ENCODE peak calls at places on chromosome 10, in seven cellular contexts. One of them, this sample, is unnamed.

GRCh38 chr10:102153093-102153620 is 968 bp downstream of the NOLC1 start:
- DNase-seq in COLO829: no peak
- DNase-seq in cardiac fibroblast: peak
- DNase-seq in GM23248: peak
- DNase-seq in right atrium auricular region: no peak
- DNase-seq in HEK293T: no peak
- DNase-seq in AG08396: no peak
- DNase-seq in this sample: no peak

GRCh38 chr10:125083576-125083920 is 76.8 kb downstream of the CTBP2 start:
- DNase-seq in GM23248: peak
- DNase-seq in AG08396: peak
- DNase-seq in right atrium auricular region: no peak
- DNase-seq in COLO829: no peak
- DNase-seq in cardiac fibroblast: peak
- DNase-seq in HEK293T: no peak
- DNase-seq in this sample: no peak

GRCh38 chr10:35195361-35196306 is 69.0 kb downstream of the CREM start:
- DNase-seq in GM23248: peak
- DNase-seq in right atrium auricular region: peak
- DNase-seq in cardiac fibroblast: peak
- DNase-seq in AG08396: peak
- DNase-seq in HEK293T: peak
- DNase-seq in COLO829: peak
- DNase-seq in this sample: peak

GRCh38 chr10:5968037-5968680 is 9.2 kb downstream of the IL15RA start:
- DNase-seq in COLO829: no peak
- DNase-seq in AG08396: no peak
- DNase-seq in cardiac fibroblast: no peak
- DNase-seq in GM23248: no peak
- DNase-seq in right atrium auricular region: peak
- DNase-seq in HEK293T: no peak
- DNase-seq in this sample: no peak

GRCh38 chr10:18044976-18045720 is 93.4 kb downstream of the SLC39A12 start:
- DNase-seq in right atrium auricular region: no peak
- DNase-seq in GM23248: peak
- DNase-seq in HEK293T: no peak
- DNase-seq in AG08396: peak
- DNase-seq in cardiac fibroblast: peak
- DNase-seq in COLO829: no peak
- DNase-seq in this sample: no peak

GRCh38 chr10:49361178-49361554 is 34.7 kb downstream of the DRGX start:
- DNase-seq in cardiac fibroblast: no peak
- DNase-seq in AG08396: no peak
- DNase-seq in GM23248: no peak
- DNase-seq in COLO829: no peak
- DNase-seq in right atrium auricular region: no peak
- DNase-seq in HEK293T: no peak
- DNase-seq in this sample: no peak

GRCh38 chr10:118722694-118723093 is 32.1 kb downstream of the CACUL1 start:
- DNase-seq in AG08396: no peak
- DNase-seq in cardiac fibroblast: no peak
- DNase-seq in right atrium auricular region: no peak
- DNase-seq in HEK293T: no peak
- DNase-seq in COLO829: no peak
- DNase-seq in GM23248: no peak
- DNase-seq in this sample: no peak

GRCh38 chr10:11197854-11198253 is 180.2 kb downstream of the CELF2 start:
- DNase-seq in GM23248: no peak
- DNase-seq in COLO829: no peak
- DNase-seq in right atrium auricular region: no peak
- DNase-seq in HEK293T: no peak
- DNase-seq in cardiac fibroblast: no peak
- DNase-seq in AG08396: no peak
- DNase-seq in this sample: peak

GRCh38 chr10:22849077-22849810 is 78.6 kb upstream of the ARMC3 start:
- DNase-seq in COLO829: peak
- DNase-seq in HEK293T: no peak
- DNase-seq in right atrium auricular region: peak
- DNase-seq in cardiac fibroblast: peak
- DNase-seq in GM23248: peak
- DNase-seq in AG08396: peak
- DNase-seq in this sample: no peak

GRCh38 chr10:133405272-133405671 is 11.3 kb downstream of the MTG1 start:
- DNase-seq in cardiac fibroblast: no peak
- DNase-seq in GM23248: peak
- DNase-seq in AG08396: peak
- DNase-seq in HEK293T: no peak
- DNase-seq in COLO829: no peak
- DNase-seq in right atrium auricular region: no peak
- DNase-seq in this sample: no peak

GRCh38 chr10:81848514-81848913 is 26.5 kb upstream of the NRG3 start:
- DNase-seq in HEK293T: no peak
- DNase-seq in cardiac fibroblast: no peak
- DNase-seq in COLO829: no peak
- DNase-seq in AG08396: no peak
- DNase-seq in right atrium auricular region: no peak
- DNase-seq in GM23248: no peak
- DNase-seq in this sample: peak

GRCh38 chr10:111360260-111360925 is 283.6 kb downstream of the ADRA2A start:
- DNase-seq in AG08396: no peak
- DNase-seq in COLO829: peak
- DNase-seq in right atrium auricular region: no peak
- DNase-seq in HEK293T: peak
- DNase-seq in GM23248: peak
- DNase-seq in cardiac fibroblast: peak
- DNase-seq in this sample: peak

GRCh38 chr10:14707441-14707840 is 67.3 kb downstream of the FAM107B start:
- DNase-seq in GM23248: no peak
- DNase-seq in right atrium auricular region: no peak
- DNase-seq in AG08396: no peak
- DNase-seq in cardiac fibroblast: no peak
- DNase-seq in HEK293T: no peak
- DNase-seq in COLO829: no peak
- DNase-seq in this sample: no peak

GRCh38 chr10:78914502-78915330 is 154.1 kb upstream of the ZMIZ1 start:
- DNase-seq in right atrium auricular region: no peak
- DNase-seq in COLO829: peak
- DNase-seq in AG08396: no peak
- DNase-seq in HEK293T: no peak
- DNase-seq in cardiac fibroblast: no peak
- DNase-seq in GM23248: peak
- DNase-seq in this sample: no peak

GRCh38 chr10:80459047-80459865 is 5.1 kb downstream of the TSPAN14 start:
- DNase-seq in GM23248: peak
- DNase-seq in cardiac fibroblast: peak
- DNase-seq in HEK293T: no peak
- DNase-seq in COLO829: no peak
- DNase-seq in AG08396: peak
- DNase-seq in right atrium auricular region: peak
- DNase-seq in this sample: peak

GRCh38 chr10:50740351-50740688 is 584 bp downstream of the ASAH2B start:
- DNase-seq in right atrium auricular region: no peak
- DNase-seq in AG08396: peak
- DNase-seq in cardiac fibroblast: peak
- DNase-seq in HEK293T: no peak
- DNase-seq in GM23248: peak
- DNase-seq in COLO829: peak
- DNase-seq in this sample: no peak

GRCh38 chr10:123385508-123385907 is 231.3 kb downstream of the BUB3 start:
- DNase-seq in GM23248: no peak
- DNase-seq in HEK293T: no peak
- DNase-seq in COLO829: no peak
- DNase-seq in cardiac fibroblast: no peak
- DNase-seq in right atrium auricular region: no peak
- DNase-seq in AG08396: no peak
- DNase-seq in this sample: no peak

GRCh38 chr10:13518076-13518692 is 10.6 kb downstream of the BEND7 start:
- DNase-seq in AG08396: peak
- DNase-seq in cardiac fibroblast: peak
- DNase-seq in right atrium auricular region: no peak
- DNase-seq in GM23248: no peak
- DNase-seq in HEK293T: peak
- DNase-seq in COLO829: no peak
- DNase-seq in this sample: no peak

GRCh38 chr10:28254290-28254985 is 48.4 kb downstream of the MPP7 start:
- DNase-seq in HEK293T: peak
- DNase-seq in right atrium auricular region: no peak
- DNase-seq in GM23248: peak
- DNase-seq in COLO829: no peak
- DNase-seq in cardiac fibroblast: peak
- DNase-seq in AG08396: no peak
- DNase-seq in this sample: no peak

GRCh38 chr10:30774281-30774680 is 144.7 kb upstream of the LYZL2 start:
- DNase-seq in right atrium auricular region: no peak
- DNase-seq in GM23248: no peak
- DNase-seq in cardiac fibroblast: no peak
- DNase-seq in HEK293T: no peak
- DNase-seq in COLO829: no peak
- DNase-seq in AG08396: no peak
- DNase-seq in this sample: no peak

GRCh38 chr10:1175956-1176565 is 119.9 kb downstream of the WDR37 start:
- DNase-seq in right atrium auricular region: no peak
- DNase-seq in HEK293T: no peak
- DNase-seq in cardiac fibroblast: no peak
- DNase-seq in AG08396: no peak
- DNase-seq in GM23248: no peak
- DNase-seq in COLO829: no peak
- DNase-seq in this sample: no peak

GRCh38 chr10:43689618-43689954 is 40.9 kb upstream of the ZNF32 start:
- DNase-seq in COLO829: no peak
- DNase-seq in right atrium auricular region: peak
- DNase-seq in GM23248: peak
- DNase-seq in cardiac fibroblast: peak
- DNase-seq in AG08396: peak
- DNase-seq in HEK293T: no peak
- DNase-seq in this sample: peak

GRCh38 chr10:71092812-71093391 is 119.5 kb upstream of the UNC5B start:
- DNase-seq in GM23248: no peak
- DNase-seq in right atrium auricular region: no peak
- DNase-seq in HEK293T: peak
- DNase-seq in COLO829: no peak
- DNase-seq in AG08396: no peak
- DNase-seq in cardiac fibroblast: no peak
- DNase-seq in this sample: no peak

GRCh38 chr10:99497343-99498025 is 35.3 kb upstream of the NKX2-3 start:
- DNase-seq in cardiac fibroblast: no peak
- DNase-seq in AG08396: no peak
- DNase-seq in COLO829: no peak
- DNase-seq in GM23248: no peak
- DNase-seq in right atrium auricular region: no peak
- DNase-seq in HEK293T: peak
- DNase-seq in this sample: no peak

GRCh38 chr10:122847782-122848604 is 2.3 kb upstream of the CUZD1 start:
- DNase-seq in right atrium auricular region: no peak
- DNase-seq in COLO829: no peak
- DNase-seq in HEK293T: no peak
- DNase-seq in GM23248: no peak
- DNase-seq in cardiac fibroblast: no peak
- DNase-seq in AG08396: no peak
- DNase-seq in this sample: peak

GRCh38 chr10:71269301-71270288 is 49.5 kb upstream of the SLC29A3 start:
- DNase-seq in HEK293T: peak
- DNase-seq in COLO829: no peak
- DNase-seq in GM23248: peak
- DNase-seq in AG08396: no peak
- DNase-seq in right atrium auricular region: no peak
- DNase-seq in cardiac fibroblast: peak
- DNase-seq in this sample: no peak

GRCh38 chr10:109902992-109903947 is 20.0 kb downstream of the XPNPEP1 start:
- DNase-seq in cardiac fibroblast: peak
- DNase-seq in COLO829: no peak
- DNase-seq in AG08396: peak
- DNase-seq in right atrium auricular region: no peak
- DNase-seq in HEK293T: no peak
- DNase-seq in GM23248: peak
- DNase-seq in this sample: peak

GRCh38 chr10:89001428-89002072 is 11.0 kb downstream of the FAS start:
- DNase-seq in cardiac fibroblast: peak
- DNase-seq in AG08396: peak
- DNase-seq in HEK293T: no peak
- DNase-seq in GM23248: peak
- DNase-seq in right atrium auricular region: no peak
- DNase-seq in COLO829: no peak
- DNase-seq in this sample: no peak

GRCh38 chr10:101789686-101790085 is 6.4 kb upstream of the NPM3 start:
- DNase-seq in AG08396: no peak
- DNase-seq in COLO829: no peak
- DNase-seq in right atrium auricular region: no peak
- DNase-seq in HEK293T: no peak
- DNase-seq in cardiac fibroblast: no peak
- DNase-seq in GM23248: no peak
- DNase-seq in this sample: no peak

GRCh38 chr10:108591417-108591816 is 1331.9 kb downstream of the XPNPEP1 start:
- DNase-seq in GM23248: peak
- DNase-seq in COLO829: no peak
- DNase-seq in right atrium auricular region: no peak
- DNase-seq in HEK293T: no peak
- DNase-seq in AG08396: no peak
- DNase-seq in cardiac fibroblast: no peak
- DNase-seq in this sample: no peak

GRCh38 chr10:4154317-4154716 is 369.3 kb upstream of the KLF6 start:
- DNase-seq in AG08396: no peak
- DNase-seq in right atrium auricular region: no peak
- DNase-seq in HEK293T: no peak
- DNase-seq in cardiac fibroblast: no peak
- DNase-seq in GM23248: no peak
- DNase-seq in COLO829: no peak
- DNase-seq in this sample: no peak

GRCh38 chr10:48505394-48506112 is 99.3 kb downstream of the ARHGAP22 start:
- DNase-seq in COLO829: no peak
- DNase-seq in HEK293T: no peak
- DNase-seq in cardiac fibroblast: no peak
- DNase-seq in AG08396: no peak
- DNase-seq in right atrium auricular region: peak
- DNase-seq in GM23248: no peak
- DNase-seq in this sample: peak

GRCh38 chr10:102400061-102400460 is 4.6 kb downstream of the NFKB2 start:
- DNase-seq in HEK293T: no peak
- DNase-seq in right atrium auricular region: no peak
- DNase-seq in COLO829: no peak
- DNase-seq in AG08396: no peak
- DNase-seq in GM23248: no peak
- DNase-seq in cardiac fibroblast: no peak
- DNase-seq in this sample: no peak

GRCh38 chr10:105953056-105953455 is 1211.5 kb downstream of the SORCS1 start:
- DNase-seq in GM23248: no peak
- DNase-seq in HEK293T: no peak
- DNase-seq in cardiac fibroblast: no peak
- DNase-seq in right atrium auricular region: no peak
- DNase-seq in AG08396: no peak
- DNase-seq in COLO829: no peak
- DNase-seq in this sample: no peak